ENCODE peak calls at places on chromosomes 6 and 20, in nine cellular contexts. L is breast epithelium, K is stomach, J is IMR-90, U is heart left ventricle, F is Peyer's patch, B is tibial nerve, M is ovary, Z is A549. V is an unnamed sample.

GRCh38 chr6:96211341-96211740 is 195.6 kb downstream of the FUT9 start:
- DNase-seq in L (no peak), K (no peak), J (no peak), U (no peak), F (no peak), B (no peak), M (no peak), Z (no peak), V (no peak)

GRCh38 chr6:22424196-22424595 is 127.4 kb upstream of the PRL start:
- DNase-seq in L (no peak), K (no peak), J (no peak), U (no peak), F (no peak), B (no peak), M (no peak), Z (no peak), V (no peak)

GRCh38 chr6:163405412-163406309 is 8.9 kb upstream of the QKI start:
- DNase-seq in L (no peak), K (peak), J (no peak), U (peak), F (peak), B (peak), M (peak), Z (no peak), V (peak)

GRCh38 chr20:38303908-38304379 is at the start of gene BPI:
- DNase-seq in L (no peak), K (peak), J (no peak), U (peak), F (no peak), B (peak), M (no peak), Z (no peak), V (no peak)

GRCh38 chr6:144216668-144217218 is 66.4 kb downstream of the STX11 start:
- DNase-seq in L (peak), K (no peak), J (no peak), U (no peak), F (no peak), B (no peak), M (no peak), Z (no peak), V (no peak)

GRCh38 chr6:100553243-100553642 is 88.5 kb upstream of the SIM1 start:
- DNase-seq in L (no peak), K (no peak), J (no peak), U (no peak), F (no peak), B (no peak), M (no peak), Z (no peak), V (no peak)

GRCh38 chr6:134402372-134402984 is 84.6 kb upstream of the SGK1 start:
- DNase-seq in L (no peak), K (no peak), J (no peak), U (no peak), F (no peak), B (no peak), M (no peak), Z (no peak), V (no peak)

GRCh38 chr20:62428008-62428384 is 657 bp upstream of the RBBP8NL start:
- DNase-seq in L (no peak), K (no peak), J (no peak), U (no peak), F (no peak), B (no peak), M (no peak), Z (no peak), V (peak)

GRCh38 chr6:117352466-117353081 is 73.2 kb downstream of the ROS1 start:
- DNase-seq in L (no peak), K (no peak), J (peak), U (no peak), F (no peak), B (no peak), M (no peak), Z (peak), V (no peak)

GRCh38 chr6:123604067-123604466 is 32.7 kb downstream of the TRDN start:
- DNase-seq in L (no peak), K (no peak), J (no peak), U (no peak), F (no peak), B (no peak), M (no peak), Z (no peak), V (no peak)

GRCh38 chr20:45316150-45317080 is 8.3 kb upstream of the MATN4 start:
- DNase-seq in L (no peak), K (no peak), J (no peak), U (no peak), F (no peak), B (no peak), M (no peak), Z (no peak), V (no peak)

GRCh38 chr6:55636406-55637102 is 57.6 kb upstream of the HMGCLL1 start:
- DNase-seq in L (no peak), K (no peak), J (peak), U (no peak), F (no peak), B (no peak), M (no peak), Z (peak), V (no peak)

GRCh38 chr6:74720923-74721322 is 484.9 kb downstream of the COL12A1 start:
- DNase-seq in L (no peak), K (no peak), J (no peak), U (no peak), F (no peak), B (no peak), M (no peak), Z (no peak), V (no peak)

GRCh38 chr6:113149511-113149910 is 707.6 kb upstream of the MARCKS start:
- DNase-seq in L (no peak), K (no peak), J (no peak), U (no peak), F (no peak), B (no peak), M (no peak), Z (no peak), V (no peak)

GRCh38 chr6:142635130-142635529 is 309.8 kb downstream of the HIVEP2 start:
- DNase-seq in L (no peak), K (no peak), J (peak), U (no peak), F (no peak), B (no peak), M (no peak), Z (no peak), V (no peak)

GRCh38 chr20:44765647-44766367 is 20.1 kb downstream of the KCNK15 start:
- DNase-seq in L (no peak), K (peak), J (no peak), U (no peak), F (no peak), B (no peak), M (no peak), Z (peak), V (no peak)

GRCh38 chr6:65631711-65632110 is 75.3 kb downstream of the EYS start:
- DNase-seq in L (no peak), K (no peak), J (no peak), U (no peak), F (no peak), B (no peak), M (no peak), Z (no peak), V (no peak)

GRCh38 chr20:13526551-13526950 is 112.2 kb downstream of the TASP1 start:
- DNase-seq in L (no peak), K (no peak), J (peak), U (no peak), F (no peak), B (no peak), M (no peak), Z (no peak), V (no peak)

GRCh38 chr6:148973809-148974208 is 227.0 kb downstream of the UST start:
- DNase-seq in L (no peak), K (no peak), J (peak), U (no peak), F (no peak), B (no peak), M (no peak), Z (peak), V (no peak)

GRCh38 chr6:115945306-115945705 is 115.4 kb downstream of the FRK start:
- DNase-seq in L (no peak), K (no peak), J (no peak), U (no peak), F (no peak), B (no peak), M (no peak), Z (no peak), V (no peak)

GRCh38 chr6:163771180-163771579 is 356.7 kb downstream of the QKI start:
- DNase-seq in L (no peak), K (no peak), J (no peak), U (no peak), F (no peak), B (no peak), M (no peak), Z (no peak), V (no peak)

GRCh38 chr6:148464319-148465010 is 121.8 kb downstream of the SASH1 start:
- DNase-seq in L (peak), K (peak), J (peak), U (peak), F (peak), B (peak), M (peak), Z (peak), V (peak)

GRCh38 chr6:336159-337114 is 44.1 kb downstream of the DUSP22 start:
- DNase-seq in L (no peak), K (no peak), J (no peak), U (no peak), F (no peak), B (no peak), M (no peak), Z (no peak), V (peak)

GRCh38 chr20:25005220-25005619 is 12.7 kb upstream of the APMAP start:
- DNase-seq in L (peak), K (peak), J (peak), U (peak), F (peak), B (no peak), M (no peak), Z (peak), V (peak)

GRCh38 chr6:13304101-13304500 is 24.2 kb downstream of the TBC1D7 start:
- DNase-seq in L (no peak), K (no peak), J (no peak), U (no peak), F (no peak), B (no peak), M (no peak), Z (no peak), V (no peak)

DNA sequence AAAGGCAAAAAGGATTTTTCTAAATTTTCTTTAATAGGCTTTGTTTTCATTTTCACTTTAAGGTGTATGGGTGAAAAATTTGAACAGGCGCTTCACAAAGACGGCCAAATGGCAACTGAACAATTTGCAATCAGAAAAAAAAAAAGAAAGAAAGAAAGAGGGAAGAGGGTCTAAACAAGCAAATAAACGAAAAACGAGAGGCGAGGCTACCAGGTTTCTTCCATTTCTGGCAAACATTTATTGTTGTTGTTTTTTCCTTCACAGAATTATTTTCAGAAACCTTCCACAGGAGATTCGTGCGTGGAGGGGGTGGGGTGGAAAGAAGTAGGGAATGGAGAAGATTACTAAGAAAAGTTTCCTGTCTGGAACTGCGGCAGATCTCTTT is 24.3 kb downstream of the POM121L2 start:
- DNase-seq in L (no peak), K (no peak), J (no peak), U (no peak), F (no peak), B (no peak), M (no peak), Z (no peak), V (no peak)
- H3K4me3 ChIP-seq in L (no peak), K (no peak), J (no peak), U (no peak), F (no peak), B (no peak), M (no peak), Z (peak), V (no peak)

GRCh38 chr6:28449056-28449455 is 5.8 kb upstream of the ZSCAN23 start:
- DNase-seq in L (no peak), K (no peak), J (no peak), U (no peak), F (no peak), B (no peak), M (no peak), Z (no peak), V (no peak)

GRCh38 chr6:28443112-28443773 is at the start of gene ZSCAN23:
- DNase-seq in L (peak), K (peak), J (peak), U (peak), F (peak), B (peak), M (peak), Z (no peak), V (peak)

DNA sequence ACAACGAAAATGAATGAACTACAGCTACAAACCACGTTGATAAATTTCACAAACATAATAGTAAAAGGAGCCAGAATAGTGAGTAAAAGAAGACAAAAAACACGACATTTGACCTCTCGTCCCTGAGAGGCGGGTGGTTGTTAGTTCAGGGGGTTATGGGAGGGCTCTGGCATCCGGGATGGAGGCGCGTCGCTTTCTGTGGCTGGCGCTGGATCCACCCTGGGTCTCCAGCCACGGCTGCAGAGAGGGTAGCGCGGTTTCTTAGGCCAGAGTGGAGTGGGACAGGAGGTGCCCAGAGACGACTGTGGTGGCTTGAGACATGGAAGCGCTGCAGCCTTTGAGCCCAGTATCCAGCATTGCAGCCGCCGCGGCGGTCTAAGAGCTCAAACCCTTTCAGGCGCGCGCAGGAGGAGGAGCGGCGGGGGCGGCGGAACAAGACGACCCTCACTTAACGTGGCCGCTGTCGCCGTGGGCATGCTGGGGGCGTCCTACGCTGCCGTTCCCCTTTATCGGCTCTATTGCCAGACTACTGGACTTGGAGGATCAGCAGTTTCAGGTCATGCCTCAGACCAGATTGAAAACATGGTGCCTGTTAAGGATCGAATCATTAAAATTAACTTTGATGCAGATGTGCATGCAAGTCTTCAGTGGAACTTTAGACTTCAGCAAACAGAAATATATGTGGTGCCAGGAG is 3.7 kb upstream of the ZSCAN23 start:
- DNase-seq in L (no peak), K (no peak), J (peak), U (no peak), F (no peak), B (no peak), M (no peak), Z (no peak), V (no peak)
- TF ChIP-seq POLR2A in L (no peak), K (no peak), J (no peak), U (no peak), F (no peak), B (no peak), M (no peak), Z (no peak), V (no peak)

GRCh38 chr20:50916257-50916656 is 15.0 kb downstream of the ADNP start:
- DNase-seq in L (no peak), K (no peak), J (peak), U (no peak), F (no peak), B (no peak), M (no peak), Z (peak), V (no peak)

GRCh38 chr20:50919567-50919966 is 11.7 kb downstream of the ADNP start:
- DNase-seq in L (no peak), K (peak), J (peak), U (no peak), F (no peak), B (peak), M (peak), Z (peak), V (peak)

GRCh38 chr20:50921055-50921454 is 10.2 kb downstream of the ADNP start:
- DNase-seq in L (no peak), K (no peak), J (no peak), U (no peak), F (no peak), B (no peak), M (no peak), Z (peak), V (no peak)

GRCh38 chr20:50916934-50917333 is 14.3 kb downstream of the ADNP start:
- DNase-seq in L (no peak), K (no peak), J (no peak), U (no peak), F (no peak), B (no peak), M (no peak), Z (no peak), V (no peak)

DNA sequence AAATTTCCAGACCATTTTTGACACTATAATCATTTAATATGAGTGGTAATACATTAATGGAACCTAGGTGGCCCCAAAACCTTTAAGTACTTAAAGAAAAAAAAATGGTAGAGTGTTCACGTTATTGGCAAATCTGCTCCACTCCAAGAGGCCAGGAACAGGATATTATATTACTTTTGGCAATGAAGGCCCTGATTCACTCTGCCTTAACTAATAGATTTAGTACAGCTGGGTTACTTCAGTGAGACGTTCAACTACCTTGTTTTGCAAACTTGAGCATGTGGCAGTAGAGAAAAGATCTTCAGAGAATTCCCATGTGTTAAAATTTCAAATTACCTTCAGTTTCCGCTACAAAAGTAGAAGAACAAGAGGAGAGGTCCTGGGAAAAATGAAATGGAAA is 12.8 kb downstream of the ADNP start:
- DNase-seq in L (no peak), K (no peak), J (peak), U (no peak), F (no peak), B (no peak), M (no peak), Z (no peak), V (no peak)
- H3K4me3 ChIP-seq in L (no peak), K (no peak), J (no peak), U (no peak), F (no peak), B (no peak), M (no peak), Z (no peak), V (no peak)

GRCh38 chr6:87794922-87795885 is 93.2 kb upstream of the AKIRIN2 start:
- DNase-seq in L (no peak), K (no peak), J (no peak), U (no peak), F (no peak), B (no peak), M (no peak), Z (peak), V (peak)

GRCh38 chr6:87798393-87799278 is 96.6 kb upstream of the AKIRIN2 start:
- DNase-seq in L (no peak), K (no peak), J (no peak), U (no peak), F (no peak), B (no peak), M (no peak), Z (no peak), V (no peak)

GRCh38 chr6:87803784-87804183 is 101.8 kb upstream of the AKIRIN2 start:
- DNase-seq in L (no peak), K (no peak), J (no peak), U (no peak), F (no peak), B (no peak), M (no peak), Z (no peak), V (no peak)

DNA sequence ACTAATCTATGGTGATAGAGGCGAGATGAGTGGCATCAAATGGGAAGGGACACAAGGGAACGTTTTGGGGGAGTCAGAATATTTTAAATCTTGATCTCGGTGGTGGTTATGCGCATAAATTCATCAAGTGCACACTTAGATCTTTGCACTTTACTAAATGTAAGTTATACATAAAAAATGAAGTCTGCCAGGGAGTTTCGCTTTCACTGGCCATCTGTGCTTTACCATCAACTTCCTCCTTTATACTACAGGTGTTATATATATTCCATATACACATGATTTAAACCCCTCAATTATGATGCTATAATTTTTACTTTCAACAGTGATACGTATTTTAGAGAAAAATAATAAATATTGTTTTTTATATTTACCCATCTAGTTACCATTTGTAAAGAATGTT is 97.6 kb upstream of the AKIRIN2 start:
- DNase-seq in L (no peak), K (no peak), J (no peak), U (no peak), F (peak), B (no peak), M (no peak), Z (no peak), V (no peak)
- TF ChIP-seq POLR2A in L (no peak), K (no peak), J (no peak), U (no peak), F (no peak), B (no peak), M (no peak), Z (no peak), V (no peak)

GRCh38 chr20:6333110-6333509 is 210.3 kb upstream of the FERMT1 start:
- DNase-seq in L (no peak), K (no peak), J (no peak), U (no peak), F (no peak), B (no peak), M (no peak), Z (peak), V (no peak)
- H3K4me3 ChIP-seq in L (no peak), K (no peak), J (no peak), U (no peak), F (no peak), B (no peak), M (no peak), Z (no peak), V (no peak)

GRCh38 chr20:373171-373890 is 7.2 kb upstream of the TRIB3 start:
- DNase-seq in L (no peak), K (no peak), J (peak), U (peak), F (no peak), B (no peak), M (no peak), Z (peak), V (no peak)
- TF ChIP-seq POLR2A in L (no peak), K (no peak), J (no peak), U (no peak), F (no peak), B (no peak), M (no peak), Z (no peak), V (no peak)

DNA sequence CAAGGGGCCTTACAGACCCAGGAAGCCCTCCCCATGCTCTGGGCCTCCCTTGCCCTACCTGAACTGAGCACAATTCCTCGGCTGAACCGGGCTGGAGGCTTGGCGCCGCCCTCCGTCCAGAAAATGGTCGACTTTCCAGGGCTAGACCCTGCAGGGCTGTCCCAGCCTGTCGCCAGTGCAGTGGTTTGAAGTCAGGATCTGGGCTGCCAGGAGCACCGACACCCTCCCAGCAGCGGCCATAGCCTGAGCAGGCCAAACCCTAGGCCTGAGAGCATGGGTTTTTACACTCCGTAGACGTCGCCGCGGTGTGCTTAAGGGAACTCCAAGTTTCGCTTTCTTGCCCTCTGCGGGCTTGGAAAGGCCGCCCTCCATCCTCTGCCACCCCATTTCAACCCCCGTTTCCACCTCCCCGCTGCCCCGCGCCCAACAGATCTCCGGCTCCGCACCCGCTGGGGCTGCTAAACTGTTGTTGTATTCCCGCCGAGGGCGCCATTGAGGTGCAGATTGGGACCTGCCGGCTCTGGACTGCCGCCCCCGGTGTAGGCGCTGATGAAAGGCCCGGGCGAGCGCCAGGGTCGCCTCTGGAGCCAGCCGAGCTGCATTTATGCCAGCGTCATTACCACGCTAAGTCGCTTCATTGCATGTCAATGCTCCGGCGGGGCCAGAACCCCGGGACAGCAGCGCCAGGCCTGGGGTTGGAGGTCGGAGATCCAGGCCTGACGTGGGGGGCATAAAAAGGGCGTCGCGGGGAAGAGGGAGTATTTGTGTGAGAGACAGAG is 2.2 kb upstream of the TFAP2A start:
- DNase-seq in L (no peak), K (no peak), J (no peak), U (no peak), F (no peak), B (no peak), M (no peak), Z (no peak), V (no peak)
- H3K4me3 ChIP-seq in L (peak), K (peak), J (no peak), U (no peak), F (peak), B (no peak), M (no peak), Z (no peak), V (peak)

GRCh38 chr6:17850281-17850680 is 137.2 kb downstream of the KIF13A start:
- DNase-seq in L (no peak), K (no peak), J (no peak), U (no peak), F (no peak), B (no peak), M (no peak), Z (no peak), V (no peak)
- TF ChIP-seq POLR2A in L (no peak), K (no peak), J (no peak), U (no peak), F (no peak), B (no peak), M (no peak), Z (no peak), V (no peak)

V was measured in transverse colon.